ENCODE peak calls at places on chromosomes 4 and X, in nine cellular contexts. Y, N, M, Q, W, V, K, X and I are unnamed samples.

GRCh38 chr4:73446336-73446938 is 10.4 kb downstream of the AFP start:
- DNase-seq in Y (no peak), N (no peak), M (peak; percentile 26), Q (no peak), W (no peak), V (no peak), K (peak; percentile 48), X (no peak), I (peak; percentile 63)

GRCh38 chr4:176320976-176321361 is 1.2 kb downstream of the SPCS3 start:
- DNase-seq in Y (no peak), N (peak; percentile 51), M (no peak), Q (no peak), W (no peak), V (no peak), K (no peak), X (no peak), I (no peak)

GRCh38 chr4:617644-618330 is 7.6 kb upstream of the PDE6B start:
- DNase-seq in Y (peak; percentile 28), N (peak; percentile 69), M (no peak), Q (no peak), W (no peak), V (no peak), K (no peak), X (peak; percentile 74), I (no peak)

GRCh38 chrX:128728943-128729342 is 676.7 kb upstream of the ACTRT1 start:
- DNase-seq in Y (no peak), N (no peak), M (no peak), Q (no peak), W (no peak), V (no peak), K (no peak), X (no peak), I (no peak)

GRCh38 chr4:37977471-37978452 is 17.6 kb downstream of the PTTG2 start:
- DNase-seq in Y (peak; percentile 92), N (peak; percentile 96), M (peak; percentile 32), Q (peak; percentile 78), W (peak; percentile 93), V (peak; percentile 89), K (peak; percentile 26), X (peak; percentile 91), I (peak; percentile 77)

GRCh38 chr4:1395941-1396805 is 10.1 kb downstream of the NKX1-1 start:
- DNase-seq in Y (no peak), N (peak; percentile 56), M (no peak), Q (no peak), W (no peak), V (no peak), K (no peak), X (peak; percentile 35), I (no peak)

GRCh38 chrX:17930850-17931249 is 69.8 kb upstream of the RAI2 start:
- DNase-seq in Y (no peak), N (no peak), M (no peak), Q (no peak), W (no peak), V (no peak), K (no peak), X (no peak), I (no peak)

GRCh38 chr4:181701911-181702310 is 541.3 kb upstream of the TENM3 start:
- DNase-seq in Y (no peak), N (no peak), M (no peak), Q (no peak), W (no peak), V (no peak), K (no peak), X (no peak), I (no peak)

GRCh38 chrX:48497871-48498270 is 10.9 kb upstream of the PORCN start:
- DNase-seq in Y (no peak), N (no peak), M (no peak), Q (no peak), W (no peak), V (no peak), K (no peak), X (no peak), I (no peak)

GRCh38 chr4:24510091-24510490 is 74.3 kb downstream of the DHX15 start:
- DNase-seq in Y (no peak), N (no peak), M (no peak), Q (no peak), W (no peak), V (no peak), K (no peak), X (no peak), I (no peak)

GRCh38 chrX:51742586-51742985 is 656 bp upstream of the GSPT2 start:
- DNase-seq in Y (no peak), N (no peak), M (no peak), Q (no peak), W (no peak), V (no peak), K (no peak), X (no peak), I (no peak)

GRCh38 chr4:85569730-85570299 is 94.9 kb downstream of the ARHGAP24 start:
- DNase-seq in Y (no peak), N (no peak), M (no peak), Q (no peak), W (no peak), V (no peak), K (no peak), X (no peak), I (no peak)

GRCh38 chr4:24594887-24595286 is 10.5 kb upstream of the DHX15 start:
- DNase-seq in Y (no peak), N (peak; percentile 43), M (peak; percentile 47), Q (no peak), W (no peak), V (no peak), K (no peak), X (no peak), I (peak; percentile 36)

GRCh38 chr4:143558823-143559756 is 45.6 kb downstream of the SMARCA5 start:
- DNase-seq in Y (peak; percentile 92), N (peak; percentile 79), M (peak; percentile 36), Q (peak; percentile 46), W (peak; percentile 94), V (peak; percentile 82), K (no peak), X (peak; percentile 85), I (peak; percentile 66)

GRCh38 chr4:123088521-123088920 is 166.1 kb upstream of the NUDT6 start:
- DNase-seq in Y (no peak), N (no peak), M (no peak), Q (no peak), W (no peak), V (no peak), K (no peak), X (no peak), I (no peak)

GRCh38 chr4:84865600-84865999 is 100.9 kb downstream of the WDFY3 start:
- DNase-seq in Y (no peak), N (no peak), M (no peak), Q (no peak), W (no peak), V (no peak), K (no peak), X (no peak), I (no peak)

GRCh38 chr4:184420402-184420801 is 53.9 kb downstream of the IRF2 start:
- DNase-seq in Y (no peak), N (no peak), M (no peak), Q (no peak), W (no peak), V (no peak), K (no peak), X (no peak), I (no peak)

GRCh38 chrX:40423299-40423698 is 157.5 kb upstream of the ATP6AP2 start:
- DNase-seq in Y (no peak), N (no peak), M (peak; percentile 34), Q (no peak), W (no peak), V (no peak), K (peak; percentile 3), X (no peak), I (peak; percentile 1)

GRCh38 chr4:91497892-91498291 is 805.9 kb upstream of the GRID2 start:
- DNase-seq in Y (no peak), N (no peak), M (no peak), Q (no peak), W (no peak), V (no peak), K (no peak), X (no peak), I (no peak)
- H3K4me3 ChIP-seq in Y (no peak overlapping the region), N (no peak overlapping the region), M (no peak overlapping the region), Q (no peak overlapping the region), W (no peak overlapping the region), V (no peak overlapping the region), K (no peak overlapping the region), X (no peak overlapping the region), I (no peak overlapping the region)

GRCh38 chrX:121254336-121254735 is 206.9 kb downstream of the GLUD2 start:
- DNase-seq in Y (no peak), N (no peak), M (no peak), Q (no peak), W (no peak), V (no peak), K (no peak), X (no peak), I (peak; percentile 10)
- TF ChIP-seq CTCF in Y (no peak), N (no peak), M (no peak), Q (no peak), W (no peak), V (no peak), K (no peak), X (no peak), I (peak; percentile 27)

GRCh38 chrX:31708116-31708515 is 636.3 kb upstream of the FTHL17 start:
- DNase-seq in Y (no peak), N (peak; percentile 39), M (peak; percentile 4), Q (no peak), W (no peak), V (no peak), K (no peak), X (no peak), I (peak; percentile 7)

GRCh38 chrX:31706456-31706855 is 634.6 kb upstream of the FTHL17 start:
- DNase-seq in Y (no peak), N (no peak), M (peak; percentile 22), Q (no peak), W (no peak), V (no peak), K (no peak), X (no peak), I (peak; percentile 16)

GRCh38 chrX:31705816-31706215 is 634.0 kb upstream of the FTHL17 start:
- DNase-seq in Y (no peak), N (no peak), M (no peak), Q (no peak), W (no peak), V (no peak), K (no peak), X (no peak), I (no peak)

GRCh38 chrX:31702208-31702607 is 630.4 kb upstream of the FTHL17 start:
- DNase-seq in Y (no peak), N (no peak), M (peak; percentile 12), Q (no peak), W (no peak), V (no peak), K (no peak), X (no peak), I (no peak)

GRCh38 chrX:31704938-31705337 is 633.1 kb upstream of the FTHL17 start:
- DNase-seq in Y (no peak), N (no peak), M (no peak), Q (no peak), W (no peak), V (no peak), K (no peak), X (no peak), I (no peak)
- H3K4me3 ChIP-seq in Y (no peak overlapping the region), N (no peak overlapping the region), M (no peak overlapping the region), Q (no peak overlapping the region), W (no peak overlapping the region), V (no peak overlapping the region), K (no peak overlapping the region), X (no peak overlapping the region), I (no peak overlapping the region)

DNA sequence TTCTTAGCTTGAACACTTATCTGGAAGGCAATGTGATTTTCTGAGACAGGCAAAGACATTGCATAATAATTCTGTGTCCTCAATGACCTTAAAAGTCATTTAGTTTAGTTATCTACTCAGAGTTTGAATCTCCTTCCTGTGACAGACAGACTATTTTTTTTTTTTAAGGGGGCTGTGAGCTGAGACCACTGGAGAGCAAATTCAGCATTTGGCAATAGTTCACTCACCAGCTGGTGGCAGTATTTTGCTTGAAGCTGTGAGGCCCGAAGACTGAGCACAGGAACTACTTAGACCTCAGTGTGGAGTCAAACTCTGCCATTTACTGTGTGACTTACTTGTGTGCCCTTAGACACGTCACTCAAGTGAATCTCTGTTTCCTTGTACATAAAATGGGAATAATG is 22.9 kb upstream of the CPE start:
- DNase-seq in Y (peak; percentile 56), N (peak; percentile 25), M (peak; percentile 40), Q (no peak), W (no peak), V (no peak), K (peak; percentile 59), X (no peak), I (no peak)
- TF ChIP-seq CTCF in Y (peak; percentile 59), N (peak; percentile 55), M (peak; percentile 41), Q (peak; percentile 26), W (no peak), V (peak; percentile 18), K (peak; percentile 77), X (peak; percentile 45), I (peak; percentile 49)